ENCODE peak calls at places on chromosome 21, in ten cellular contexts. W is CD8-positive, alpha-beta memory T cell; M is heart left ventricle; Y is lower leg skin; P is CD4-positive, alpha-beta T cell; T is MV-4-11; H is NCI-H1417; X is ELF-1; V is central memory CD4-positive, alpha-beta T cell; U is aorta. R is an unnamed sample.
A peak's percentile ranks its signal among the peaks of the same experiment; 100 is the strongest.

GRCh38 chr21:36437745-36438128 is 42.2 kb downstream of the CLDN14 start:
- DNase-seq in W (no peak), M (no peak), Y (no peak), P (no peak), T (peak; percentile 66), H (no peak), X (no peak), V (no peak), U (peak; percentile 5), R (no peak)

GRCh38 chr21:44299458-44300261 is at the start of gene PFKL:
- DNase-seq in W (peak; percentile 71), M (peak; percentile 76), Y (peak; percentile 93), P (peak; percentile 50), T (peak; percentile 74), H (peak; percentile 75), X (peak; percentile 82), V (peak; percentile 39), U (peak; percentile 88), R (peak; percentile 47)

GRCh38 chr21:25885405-25885804 is 150.6 kb downstream of the GABPA start:
- DNase-seq in W (no peak), M (no peak), Y (no peak), P (no peak), T (no peak), H (no peak), X (no peak), V (no peak), U (no peak), R (no peak)

GRCh38 chr21:33871171-33871570 is 44.4 kb downstream of the ATP5PO start:
- DNase-seq in W (no peak), M (no peak), Y (no peak), P (no peak), T (no peak), H (no peak), X (no peak), V (no peak), U (no peak), R (no peak)

GRCh38 chr21:35072960-35073359 is 23.9 kb upstream of the RUNX1 start:
- DNase-seq in W (no peak), M (peak; percentile 48), Y (no peak), P (no peak), T (no peak), H (no peak), X (no peak), V (no peak), U (no peak), R (no peak)

GRCh38 chr21:31911138-31911907 is 38.5 kb downstream of the HUNK start:
- DNase-seq in W (no peak), M (no peak), Y (peak; percentile 80), P (no peak), T (no peak), H (peak; percentile 42), X (peak; percentile 71), V (no peak), U (no peak), R (no peak)

GRCh38 chr21:31176725-31177124 is 138.4 kb upstream of the KRTAP19-8 start:
- DNase-seq in W (no peak), M (no peak), Y (no peak), P (no peak), T (no peak), H (no peak), X (no peak), V (no peak), U (no peak), R (no peak)

GRCh38 chr21:46000731-46001641 is 19.4 kb downstream of the COL6A1 start:
- DNase-seq in W (peak; percentile 42), M (peak; percentile 23), Y (peak; percentile 84), P (no peak), T (no peak), H (no peak), X (no peak), V (no peak), U (no peak), R (no peak)

GRCh38 chr21:43965911-43966585 is 46.1 kb upstream of the TRAPPC10 start:
- DNase-seq in W (no peak), M (no peak), Y (no peak), P (no peak), T (no peak), H (no peak), X (no peak), V (no peak), U (no peak), R (no peak)

GRCh38 chr21:36471254-36471723 is 8.6 kb downstream of the CLDN14 start:
- DNase-seq in W (no peak), M (no peak), Y (no peak), P (no peak), T (no peak), H (no peak), X (no peak), V (no peak), U (no peak), R (no peak)

GRCh38 chr21:37071561-37072238 is 1.2 kb downstream of the PIGP start:
- DNase-seq in W (no peak), M (peak; percentile 25), Y (peak; percentile 93), P (no peak), T (peak; percentile 20), H (peak; percentile 90), X (peak; percentile 44), V (no peak), U (peak; percentile 82), R (no peak)

GRCh38 chr21:38798481-38798882 is 7.2 kb upstream of the ETS2 start:
- DNase-seq in W (no peak), M (no peak), Y (peak; percentile 87), P (no peak), T (no peak), H (peak; percentile 16), X (peak; percentile 81), V (no peak), U (no peak), R (no peak)

GRCh38 chr21:44895859-44896258 is 22.4 kb upstream of the PTTG1IP start:
- DNase-seq in W (no peak), M (no peak), Y (no peak), P (no peak), T (no peak), H (no peak), X (no peak), V (no peak), U (no peak), R (no peak)

GRCh38 chr21:32958288-32958992 is 67.3 kb upstream of the OLIG2 start:
- DNase-seq in W (no peak), M (no peak), Y (peak; percentile 53), P (no peak), T (no peak), H (peak; percentile 34), X (no peak), V (no peak), U (no peak), R (no peak)

GRCh38 chr21:46634966-46635323 is 529 bp upstream of the PRMT2 start:
- DNase-seq in W (no peak), M (peak; percentile 69), Y (no peak), P (peak; percentile 35), T (peak; percentile 85), H (peak; percentile 96), X (peak; percentile 48), V (no peak), U (no peak), R (peak; percentile 54)

GRCh38 chr21:43277481-43278351 is 108.9 kb downstream of the CRYAA start:
- DNase-seq in W (peak; percentile 32), M (no peak), Y (no peak), P (no peak), T (no peak), H (no peak), X (peak; percentile 50), V (no peak), U (no peak), R (no peak)

GRCh38 chr21:35436899-35437298 is 387.8 kb upstream of the RUNX1 start:
- DNase-seq in W (no peak), M (no peak), Y (no peak), P (no peak), T (no peak), H (peak; percentile 11), X (peak; percentile 2), V (no peak), U (no peak), R (no peak)

GRCh38 chr21:16330340-16331319 is 600.8 kb downstream of the USP25 start:
- DNase-seq in W (no peak), M (no peak), Y (no peak), P (no peak), T (peak; percentile 40), H (peak; percentile 89), X (peak; percentile 14), V (peak; percentile 14), U (no peak), R (no peak)

GRCh38 chr21:32138658-32139057 is 140.2 kb downstream of the MIS18A start:
- DNase-seq in W (no peak), M (no peak), Y (no peak), P (no peak), T (no peak), H (no peak), X (no peak), V (no peak), U (no peak), R (no peak)

GRCh38 chr21:33308586-33309490 is 15.9 kb upstream of the IFNAR1 start:
- DNase-seq in W (no peak), M (no peak), Y (peak; percentile 32), P (no peak), T (peak; percentile 96), H (peak; percentile 72), X (no peak), V (peak; percentile 36), U (no peak), R (peak; percentile 36)

GRCh38 chr21:17742181-17742580 is 77.0 kb downstream of the C21orf91 start:
- DNase-seq in W (no peak), M (no peak), Y (no peak), P (no peak), T (no peak), H (no peak), X (no peak), V (no peak), U (no peak), R (no peak)

GRCh38 chr21:45599146-45599581 is 44.4 kb upstream of the PCBP3 start:
- DNase-seq in W (no peak), M (no peak), Y (no peak), P (no peak), T (no peak), H (no peak), X (no peak), V (no peak), U (peak; percentile 50), R (no peak)

GRCh38 chr21:35163381-35163780 is 114.3 kb upstream of the RUNX1 start:
- DNase-seq in W (no peak), M (no peak), Y (no peak), P (no peak), T (no peak), H (no peak), X (no peak), V (no peak), U (no peak), R (no peak)

R was measured in CD4-positive, alpha-beta memory T cell.